ENCODE peak calls at places on chromosomes 7 and 10, in seven cellular contexts. One of them, this sample, is unnamed.

GRCh38 chr10:22434521-22434920 is 89.2 kb downstream of the SPAG6 start:
- DNase-seq in dorsolateral prefrontal cortex: no peak
- DNase-seq in right cardiac atrium: no peak
- DNase-seq in iris pigment epithelial cell: no peak
- DNase-seq in CD8-positive, alpha-beta memory T cell: no peak
- DNase-seq in H54: no peak
- DNase-seq in activated CD8-positive, alpha-beta memory T cell treated with anti-CD3 and anti-CD28 coated beads, Interleukin-2, amount 50 U/mL, for 4 hours: no peak
- DNase-seq in this sample: no peak

GRCh38 chr10:36171546-36171945 is 529.5 kb upstream of the FZD8 start:
- DNase-seq in right cardiac atrium: no peak
- DNase-seq in dorsolateral prefrontal cortex: no peak
- DNase-seq in iris pigment epithelial cell: peak; percentile 31
- DNase-seq in CD8-positive, alpha-beta memory T cell: no peak
- DNase-seq in activated CD8-positive, alpha-beta memory T cell treated with anti-CD3 and anti-CD28 coated beads, Interleukin-2, amount 50 U/mL, for 4 hours: no peak
- DNase-seq in H54: no peak
- DNase-seq in this sample: no peak

GRCh38 chr7:56063500-56063881 is 595 bp upstream of the SUMF2 start:
- DNase-seq in dorsolateral prefrontal cortex: no peak
- DNase-seq in H54: no peak
- DNase-seq in iris pigment epithelial cell: no peak
- DNase-seq in activated CD8-positive, alpha-beta memory T cell treated with anti-CD3 and anti-CD28 coated beads, Interleukin-2, amount 50 U/mL, for 4 hours: no peak
- DNase-seq in right cardiac atrium: no peak
- DNase-seq in CD8-positive, alpha-beta memory T cell: no peak
- DNase-seq in this sample: no peak

GRCh38 chr10:98340261-98340675 is 72.3 kb upstream of the LOXL4 start:
- DNase-seq in right cardiac atrium: no peak
- DNase-seq in dorsolateral prefrontal cortex: peak; percentile 36
- DNase-seq in iris pigment epithelial cell: no peak
- DNase-seq in CD8-positive, alpha-beta memory T cell: no peak
- DNase-seq in activated CD8-positive, alpha-beta memory T cell treated with anti-CD3 and anti-CD28 coated beads, Interleukin-2, amount 50 U/mL, for 4 hours: no peak
- DNase-seq in H54: no peak
- DNase-seq in this sample: no peak

GRCh38 chr7:26443761-26444160 is 152.1 kb downstream of the SNX10 start:
- DNase-seq in H54: no peak
- DNase-seq in dorsolateral prefrontal cortex: no peak
- DNase-seq in activated CD8-positive, alpha-beta memory T cell treated with anti-CD3 and anti-CD28 coated beads, Interleukin-2, amount 50 U/mL, for 4 hours: no peak
- DNase-seq in CD8-positive, alpha-beta memory T cell: no peak
- DNase-seq in iris pigment epithelial cell: no peak
- DNase-seq in right cardiac atrium: no peak
- DNase-seq in this sample: no peak

GRCh38 chr7:127534636-127535035 is 50.8 kb downstream of the GCC1 start:
- DNase-seq in right cardiac atrium: no peak
- DNase-seq in dorsolateral prefrontal cortex: no peak
- DNase-seq in H54: no peak
- DNase-seq in activated CD8-positive, alpha-beta memory T cell treated with anti-CD3 and anti-CD28 coated beads, Interleukin-2, amount 50 U/mL, for 4 hours: no peak
- DNase-seq in iris pigment epithelial cell: no peak
- DNase-seq in CD8-positive, alpha-beta memory T cell: no peak
- DNase-seq in this sample: no peak

GRCh38 chr7:26346611-26347200 is 55.0 kb downstream of the SNX10 start:
- DNase-seq in dorsolateral prefrontal cortex: peak; percentile 77
- DNase-seq in activated CD8-positive, alpha-beta memory T cell treated with anti-CD3 and anti-CD28 coated beads, Interleukin-2, amount 50 U/mL, for 4 hours: no peak
- DNase-seq in H54: peak; percentile 92
- DNase-seq in right cardiac atrium: no peak
- DNase-seq in iris pigment epithelial cell: peak; percentile 12
- DNase-seq in CD8-positive, alpha-beta memory T cell: no peak
- DNase-seq in this sample: no peak

GRCh38 chr10:24307696-24308476 is 98.9 kb downstream of the KIAA1217 start:
- DNase-seq in dorsolateral prefrontal cortex: no peak
- DNase-seq in H54: no peak
- DNase-seq in activated CD8-positive, alpha-beta memory T cell treated with anti-CD3 and anti-CD28 coated beads, Interleukin-2, amount 50 U/mL, for 4 hours: no peak
- DNase-seq in right cardiac atrium: peak; percentile 49
- DNase-seq in iris pigment epithelial cell: peak; percentile 35
- DNase-seq in CD8-positive, alpha-beta memory T cell: no peak
- DNase-seq in this sample: no peak

GRCh38 chr10:73910764-73911552 is at the start of gene PLAU:
- DNase-seq in right cardiac atrium: peak; percentile 85
- DNase-seq in CD8-positive, alpha-beta memory T cell: peak; percentile 23
- DNase-seq in activated CD8-positive, alpha-beta memory T cell treated with anti-CD3 and anti-CD28 coated beads, Interleukin-2, amount 50 U/mL, for 4 hours: peak; percentile 37
- DNase-seq in H54: no peak
- DNase-seq in iris pigment epithelial cell: peak; percentile 52
- DNase-seq in dorsolateral prefrontal cortex: no peak
- DNase-seq in this sample: no peak

GRCh38 chr7:131071786-131072504 is 255.7 kb upstream of the MKLN1 start:
- DNase-seq in activated CD8-positive, alpha-beta memory T cell treated with anti-CD3 and anti-CD28 coated beads, Interleukin-2, amount 50 U/mL, for 4 hours: no peak
- DNase-seq in dorsolateral prefrontal cortex: peak; percentile 67
- DNase-seq in right cardiac atrium: peak; percentile 73
- DNase-seq in CD8-positive, alpha-beta memory T cell: no peak
- DNase-seq in iris pigment epithelial cell: no peak
- DNase-seq in H54: no peak
- DNase-seq in this sample: no peak

GRCh38 chr7:140669352-140669751 is 3.4 kb upstream of the ADCK2 start:
- DNase-seq in H54: no peak
- DNase-seq in right cardiac atrium: no peak
- DNase-seq in activated CD8-positive, alpha-beta memory T cell treated with anti-CD3 and anti-CD28 coated beads, Interleukin-2, amount 50 U/mL, for 4 hours: no peak
- DNase-seq in iris pigment epithelial cell: no peak
- DNase-seq in CD8-positive, alpha-beta memory T cell: no peak
- DNase-seq in dorsolateral prefrontal cortex: no peak
- DNase-seq in this sample: no peak

GRCh38 chr7:36155811-36156361 is 2.8 kb downstream of the EEPD1 start:
- DNase-seq in CD8-positive, alpha-beta memory T cell: no peak
- DNase-seq in activated CD8-positive, alpha-beta memory T cell treated with anti-CD3 and anti-CD28 coated beads, Interleukin-2, amount 50 U/mL, for 4 hours: no peak
- DNase-seq in right cardiac atrium: peak; percentile 76
- DNase-seq in H54: peak; percentile 59
- DNase-seq in iris pigment epithelial cell: peak; percentile 67
- DNase-seq in dorsolateral prefrontal cortex: peak; percentile 33
- DNase-seq in this sample: no peak

GRCh38 chr7:92670204-92670851 is 80.1 kb upstream of the FAM133B start:
- DNase-seq in H54: no peak
- DNase-seq in right cardiac atrium: no peak
- DNase-seq in CD8-positive, alpha-beta memory T cell: no peak
- DNase-seq in activated CD8-positive, alpha-beta memory T cell treated with anti-CD3 and anti-CD28 coated beads, Interleukin-2, amount 50 U/mL, for 4 hours: no peak
- DNase-seq in dorsolateral prefrontal cortex: no peak
- DNase-seq in iris pigment epithelial cell: no peak
- DNase-seq in this sample: no peak

GRCh38 chr10:123766761-123767160 is 100.6 kb downstream of the GPR26 start:
- DNase-seq in iris pigment epithelial cell: no peak
- DNase-seq in right cardiac atrium: no peak
- DNase-seq in H54: no peak
- DNase-seq in dorsolateral prefrontal cortex: no peak
- DNase-seq in CD8-positive, alpha-beta memory T cell: no peak
- DNase-seq in activated CD8-positive, alpha-beta memory T cell treated with anti-CD3 and anti-CD28 coated beads, Interleukin-2, amount 50 U/mL, for 4 hours: no peak
- DNase-seq in this sample: no peak

GRCh38 chr7:14635955-14636354 is 266.6 kb downstream of the DGKB start:
- DNase-seq in activated CD8-positive, alpha-beta memory T cell treated with anti-CD3 and anti-CD28 coated beads, Interleukin-2, amount 50 U/mL, for 4 hours: no peak
- DNase-seq in right cardiac atrium: no peak
- DNase-seq in iris pigment epithelial cell: no peak
- DNase-seq in dorsolateral prefrontal cortex: no peak
- DNase-seq in CD8-positive, alpha-beta memory T cell: no peak
- DNase-seq in H54: no peak
- DNase-seq in this sample: no peak

This sample was measured in NCI-H187 treated with DMSO at 0.1 percent for 48 hours.